ENCODE peak calls at places on chromosome 17, in five cellular contexts. One of them, this sample, is unnamed.

GRCh38 chr17:48051706-48052486 is 3.7 kb downstream of the NFE2L1 start:
- DNase-seq in nephron progenitor cell: no peak
- DNase-seq in AG09319: peak
- DNase-seq in DND-41: no peak
- DNase-seq in thyroid gland: peak
- DNase-seq in this sample: no peak

GRCh38 chr17:48756816-48757215 is 28.3 kb upstream of the HOXB13 start:
- DNase-seq in nephron progenitor cell: no peak
- DNase-seq in AG09319: no peak
- DNase-seq in DND-41: no peak
- DNase-seq in thyroid gland: no peak
- DNase-seq in this sample: no peak

GRCh38 chr17:16117149-16117548 is 98.2 kb downstream of the NCOR1 start:
- DNase-seq in nephron progenitor cell: no peak
- DNase-seq in AG09319: no peak
- DNase-seq in DND-41: no peak
- DNase-seq in thyroid gland: no peak
- DNase-seq in this sample: no peak

GRCh38 chr17:27349540-27350021 is 55.7 kb downstream of the WSB1 start:
- DNase-seq in nephron progenitor cell: no peak
- DNase-seq in AG09319: no peak
- DNase-seq in DND-41: no peak
- DNase-seq in thyroid gland: peak
- DNase-seq in this sample: no peak

GRCh38 chr17:16491703-16492612 is at the start of gene LRRC75A:
- DNase-seq in nephron progenitor cell: peak
- DNase-seq in AG09319: no peak
- DNase-seq in DND-41: peak
- DNase-seq in thyroid gland: peak
- DNase-seq in this sample: peak

GRCh38 chr17:74639704-74640142 is 16.2 kb upstream of the CD300E start:
- DNase-seq in nephron progenitor cell: no peak
- DNase-seq in AG09319: no peak
- DNase-seq in DND-41: no peak
- DNase-seq in thyroid gland: no peak
- DNase-seq in this sample: peak

GRCh38 chr17:50904522-50905459 is 38.6 kb upstream of the TOB1 start:
- DNase-seq in nephron progenitor cell: no peak
- DNase-seq in AG09319: no peak
- DNase-seq in DND-41: no peak
- DNase-seq in thyroid gland: peak
- DNase-seq in this sample: no peak

GRCh38 chr17:16406742-16407674 is 8.4 kb upstream of the TRPV2 start:
- DNase-seq in nephron progenitor cell: peak
- DNase-seq in AG09319: no peak
- DNase-seq in DND-41: no peak
- DNase-seq in thyroid gland: peak
- DNase-seq in this sample: no peak

GRCh38 chr17:252456-252855 is 71.0 kb upstream of the DOC2B start:
- DNase-seq in nephron progenitor cell: no peak
- DNase-seq in AG09319: no peak
- DNase-seq in DND-41: no peak
- DNase-seq in thyroid gland: no peak
- DNase-seq in this sample: no peak

GRCh38 chr17:1473841-1474240 is 17.8 kb upstream of the CRK start:
- DNase-seq in nephron progenitor cell: no peak
- DNase-seq in AG09319: no peak
- DNase-seq in DND-41: no peak
- DNase-seq in thyroid gland: no peak
- DNase-seq in this sample: peak

GRCh38 chr17:69084911-69085310 is 24.2 kb upstream of the ABCA9 start:
- DNase-seq in nephron progenitor cell: peak
- DNase-seq in AG09319: no peak
- DNase-seq in DND-41: no peak
- DNase-seq in thyroid gland: peak
- DNase-seq in this sample: peak

GRCh38 chr17:39080416-39081179 is 70.8 kb downstream of the PLXDC1 start:
- DNase-seq in nephron progenitor cell: no peak
- DNase-seq in AG09319: no peak
- DNase-seq in DND-41: no peak
- DNase-seq in thyroid gland: peak
- DNase-seq in this sample: no peak

GRCh38 chr17:39079836-39080235 is 71.6 kb downstream of the PLXDC1 start:
- DNase-seq in nephron progenitor cell: no peak
- DNase-seq in AG09319: no peak
- DNase-seq in DND-41: no peak
- DNase-seq in thyroid gland: no peak
- DNase-seq in this sample: no peak

GRCh38 chr17:39077252-39077651 is 74.2 kb downstream of the PLXDC1 start:
- DNase-seq in nephron progenitor cell: no peak
- DNase-seq in AG09319: no peak
- DNase-seq in DND-41: no peak
- DNase-seq in thyroid gland: no peak
- DNase-seq in this sample: no peak

GRCh38 chr17:39073916-39074315 is 77.5 kb downstream of the PLXDC1 start:
- DNase-seq in nephron progenitor cell: no peak
- DNase-seq in AG09319: no peak
- DNase-seq in DND-41: no peak
- DNase-seq in thyroid gland: no peak
- DNase-seq in this sample: no peak

DNA sequence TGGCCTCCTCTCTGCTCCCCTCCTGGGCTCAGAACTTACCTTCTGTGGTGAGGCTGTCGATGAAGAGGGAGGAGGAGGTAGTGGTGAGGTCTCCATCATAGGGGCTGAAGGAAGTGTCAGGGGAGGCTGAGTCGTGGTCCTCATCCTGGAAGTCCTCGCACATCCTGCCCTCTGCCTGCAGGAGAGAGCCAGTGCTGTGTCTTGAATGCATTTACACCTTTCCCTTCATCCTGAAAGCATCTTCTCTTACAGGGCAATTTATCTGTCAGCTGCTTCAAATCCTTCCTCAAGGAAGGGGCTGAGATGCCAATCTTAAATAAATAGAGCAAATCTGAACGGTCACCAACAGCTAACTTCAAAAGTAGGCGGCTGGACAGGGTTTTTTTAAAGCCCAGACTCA is 73.6 kb downstream of the PLXDC1 start:
- DNase-seq in nephron progenitor cell: no peak
- DNase-seq in AG09319: no peak
- DNase-seq in DND-41: no peak
- DNase-seq in thyroid gland: no peak
- DNase-seq in this sample: no peak
- TF ChIP-seq CTCF in nephron progenitor cell: no peak
- TF ChIP-seq CTCF in AG09319: peak
- TF ChIP-seq CTCF in DND-41: peak
- TF ChIP-seq CTCF in thyroid gland: no peak
- TF ChIP-seq CTCF in this sample: no peak

GRCh38 chr17:7560172-7561027 is 1.3 kb upstream of the SENP3 start:
- DNase-seq in nephron progenitor cell: peak
- DNase-seq in AG09319: no peak
- DNase-seq in DND-41: no peak
- DNase-seq in thyroid gland: peak
- DNase-seq in this sample: peak
- TF ChIP-seq CTCF in nephron progenitor cell: peak
- TF ChIP-seq CTCF in AG09319: peak
- TF ChIP-seq CTCF in DND-41: no peak
- TF ChIP-seq CTCF in thyroid gland: peak
- TF ChIP-seq CTCF in this sample: no peak

GRCh38 chr17:73595068-73595865 is 49.0 kb downstream of the SDK2 start:
- DNase-seq in nephron progenitor cell: peak
- DNase-seq in AG09319: no peak
- DNase-seq in DND-41: peak
- DNase-seq in thyroid gland: peak
- DNase-seq in this sample: peak
- TF ChIP-seq CTCF in nephron progenitor cell: peak
- TF ChIP-seq CTCF in AG09319: peak
- TF ChIP-seq CTCF in DND-41: peak
- TF ChIP-seq CTCF in thyroid gland: no peak
- TF ChIP-seq CTCF in this sample: peak

GRCh38 chr17:58270476-58271290 is 10.1 kb downstream of the MPO start:
- DNase-seq in nephron progenitor cell: no peak
- DNase-seq in AG09319: no peak
- DNase-seq in DND-41: no peak
- DNase-seq in thyroid gland: no peak
- DNase-seq in this sample: no peak
- TF ChIP-seq CTCF in nephron progenitor cell: no peak
- TF ChIP-seq CTCF in AG09319: no peak
- TF ChIP-seq CTCF in DND-41: peak
- TF ChIP-seq CTCF in thyroid gland: no peak
- TF ChIP-seq CTCF in this sample: peak

GRCh38 chr17:3724373-3725077 is 822 bp downstream of the HASPIN start:
- DNase-seq in nephron progenitor cell: no peak
- DNase-seq in AG09319: no peak
- DNase-seq in DND-41: no peak
- DNase-seq in thyroid gland: no peak
- DNase-seq in this sample: no peak
- TF ChIP-seq CTCF in nephron progenitor cell: no peak
- TF ChIP-seq CTCF in AG09319: no peak
- TF ChIP-seq CTCF in DND-41: no peak
- TF ChIP-seq CTCF in thyroid gland: no peak
- TF ChIP-seq CTCF in this sample: no peak